ENCODE peak calls at places on chromosomes 3 and 15, in ten cellular contexts. S, L, N, J, Z, C, T, X, F and V are unnamed samples.

GRCh38 chr3:186382217-186382885 is 20.3 kb upstream of the DGKG start:
- DNase-seq in S (no peak), L (no peak), N (no peak), J (no peak), Z (no peak), C (no peak), T (no peak), X (no peak), F (no peak), V (no peak)

GRCh38 chr3:16192176-16192811 is 17.8 kb downstream of the GALNT15 start:
- DNase-seq in S (no peak), L (no peak), N (no peak), J (no peak), Z (no peak), C (no peak), T (no peak), X (no peak), F (no peak), V (no peak)

GRCh38 chr15:91866971-91867372 is 13.5 kb downstream of the SLCO3A1 start:
- DNase-seq in S (no peak), L (no peak), N (peak), J (no peak), Z (peak), C (no peak), T (peak), X (no peak), F (no peak), V (no peak)

GRCh38 chr15:91916051-91916450 is 62.5 kb downstream of the SLCO3A1 start:
- DNase-seq in S (no peak), L (no peak), N (no peak), J (no peak), Z (no peak), C (no peak), T (no peak), X (no peak), F (no peak), V (no peak)

GRCh38 chr15:60590935-60591490 is 112.1 kb upstream of the ICE2 start:
- DNase-seq in S (peak), L (peak), N (peak), J (peak), Z (peak), C (peak), T (peak), X (peak), F (no peak), V (no peak)

GRCh38 chr15:70318996-70319465 is 221.3 kb upstream of the TLE3 start:
- DNase-seq in S (no peak), L (no peak), N (peak), J (no peak), Z (peak), C (peak), T (peak), X (no peak), F (peak), V (no peak)

GRCh38 chr3:70277304-70277703 is 35.1 kb downstream of the MDFIC2 start:
- DNase-seq in S (no peak), L (no peak), N (no peak), J (no peak), Z (no peak), C (no peak), T (no peak), X (no peak), F (no peak), V (no peak)

GRCh38 chr3:67083277-67083676 is 85.2 kb downstream of the KBTBD8 start:
- DNase-seq in S (peak), L (no peak), N (peak), J (peak), Z (no peak), C (no peak), T (no peak), X (peak), F (no peak), V (peak)

GRCh38 chr3:150739200-150739863 is 23.6 kb downstream of the SIAH2 start:
- DNase-seq in S (no peak), L (no peak), N (no peak), J (peak), Z (no peak), C (no peak), T (no peak), X (no peak), F (no peak), V (no peak)

GRCh38 chr3:42667523-42668402 is 14.3 kb downstream of the ZBTB47 start:
- DNase-seq in S (no peak), L (peak), N (no peak), J (no peak), Z (no peak), C (peak), T (no peak), X (no peak), F (no peak), V (no peak)

GRCh38 chr3:7638103-7638502 is 777.2 kb downstream of the GRM7 start:
- DNase-seq in S (no peak), L (no peak), N (no peak), J (no peak), Z (no peak), C (no peak), T (no peak), X (no peak), F (no peak), V (no peak)

GRCh38 chr3:146256851-146257486 is 6.1 kb upstream of the PLSCR4 start:
- DNase-seq in S (no peak), L (no peak), N (peak), J (no peak), Z (no peak), C (no peak), T (peak), X (no peak), F (no peak), V (no peak)

GRCh38 chr3:36701249-36701572 is 63.1 kb downstream of the DCLK3 start:
- DNase-seq in S (no peak), L (no peak), N (no peak), J (no peak), Z (no peak), C (no peak), T (no peak), X (no peak), F (no peak), V (no peak)

GRCh38 chr3:175422744-175423143 is 563.6 kb downstream of the NAALADL2 start:
- DNase-seq in S (no peak), L (no peak), N (no peak), J (no peak), Z (no peak), C (no peak), T (no peak), X (no peak), F (no peak), V (no peak)

GRCh38 chr15:27743078-27743477 is 356.0 kb downstream of the OCA2 start:
- DNase-seq in S (no peak), L (no peak), N (no peak), J (no peak), Z (no peak), C (no peak), T (no peak), X (no peak), F (no peak), V (no peak)

GRCh38 chr3:188404124-188404523 is 250.2 kb downstream of the LPP start:
- DNase-seq in S (no peak), L (no peak), N (no peak), J (no peak), Z (no peak), C (no peak), T (no peak), X (no peak), F (no peak), V (no peak)